ENCODE peak calls at places on chromosomes 5 and 9, in four cellular contexts. One of them, this sample, is unnamed.

GRCh38 chr9:36101916-36102741 is 34.4 kb upstream of the GLIPR2 start:
- DNase-seq in mammary epithelial cell: peak; percentile 97
- DNase-seq in CD4-positive, alpha-beta memory T cell: no peak
- DNase-seq in transverse colon: no peak
- DNase-seq in this sample: peak; percentile 90

GRCh38 chr5:45110399-45110798 is 301.7 kb downstream of the MRPS30 start:
- DNase-seq in CD4-positive, alpha-beta memory T cell: no peak
- DNase-seq in transverse colon: no peak
- DNase-seq in mammary epithelial cell: no peak
- DNase-seq in this sample: no peak

GRCh38 chr5:54090495-54091084 is 219.8 kb downstream of the ARL15 start:
- DNase-seq in mammary epithelial cell: peak; percentile 35
- DNase-seq in CD4-positive, alpha-beta memory T cell: no peak
- DNase-seq in transverse colon: no peak
- DNase-seq in this sample: peak; percentile 89

GRCh38 chr9:101419863-101420262 is 15.7 kb downstream of the ALDOB start:
- DNase-seq in transverse colon: no peak
- DNase-seq in mammary epithelial cell: no peak
- DNase-seq in CD4-positive, alpha-beta memory T cell: no peak
- DNase-seq in this sample: no peak

GRCh38 chr9:114071197-114071795 is 6.8 kb downstream of the AMBP start:
- DNase-seq in CD4-positive, alpha-beta memory T cell: no peak
- DNase-seq in transverse colon: no peak
- DNase-seq in mammary epithelial cell: peak; percentile 9
- DNase-seq in this sample: no peak

GRCh38 chr5:172052454-172053236 is 46.2 kb upstream of the FBXW11 start:
- DNase-seq in transverse colon: peak; percentile 18
- DNase-seq in CD4-positive, alpha-beta memory T cell: no peak
- DNase-seq in mammary epithelial cell: no peak
- DNase-seq in this sample: peak; percentile 20

GRCh38 chr5:174532453-174533126 is 191.8 kb upstream of the MSX2 start:
- DNase-seq in CD4-positive, alpha-beta memory T cell: no peak
- DNase-seq in mammary epithelial cell: peak; percentile 93
- DNase-seq in transverse colon: peak; percentile 77
- DNase-seq in this sample: peak; percentile 96

GRCh38 chr5:139378941-139379361 is 4.1 kb downstream of the SLC23A1 start:
- DNase-seq in mammary epithelial cell: no peak
- DNase-seq in CD4-positive, alpha-beta memory T cell: no peak
- DNase-seq in transverse colon: peak; percentile 2
- DNase-seq in this sample: no peak

GRCh38 chr9:37542895-37543294 is 33.3 kb downstream of the FBXO10 start:
- DNase-seq in transverse colon: no peak
- DNase-seq in CD4-positive, alpha-beta memory T cell: no peak
- DNase-seq in mammary epithelial cell: peak; percentile 88
- DNase-seq in this sample: no peak

GRCh38 chr5:78576376-78576775 is 72.2 kb downstream of the LHFPL2 start:
- DNase-seq in transverse colon: no peak
- DNase-seq in mammary epithelial cell: no peak
- DNase-seq in CD4-positive, alpha-beta memory T cell: no peak
- DNase-seq in this sample: no peak

GRCh38 chr9:133873006-133873780 is 118.9 kb downstream of the VAV2 start:
- DNase-seq in transverse colon: no peak
- DNase-seq in CD4-positive, alpha-beta memory T cell: no peak
- DNase-seq in mammary epithelial cell: peak; percentile 29
- DNase-seq in this sample: peak; percentile 50

GRCh38 chr5:149730620-149731331 is 666 bp downstream of the PPARGC1B start:
- DNase-seq in mammary epithelial cell: peak; percentile 45
- DNase-seq in transverse colon: peak; percentile 68
- DNase-seq in CD4-positive, alpha-beta memory T cell: peak; percentile 42
- DNase-seq in this sample: peak; percentile 56

GRCh38 chr5:67878911-67879310 is 336.6 kb upstream of the PIK3R1 start:
- DNase-seq in transverse colon: no peak
- DNase-seq in mammary epithelial cell: no peak
- DNase-seq in CD4-positive, alpha-beta memory T cell: no peak
- DNase-seq in this sample: peak; percentile 39

GRCh38 chr5:93599427-93600146 is 16.6 kb downstream of the NR2F1 start:
- DNase-seq in CD4-positive, alpha-beta memory T cell: no peak
- DNase-seq in mammary epithelial cell: no peak
- DNase-seq in transverse colon: no peak
- DNase-seq in this sample: no peak

GRCh38 chr9:91034521-91034920 is 232.9 kb downstream of the SYK start:
- DNase-seq in transverse colon: peak; percentile 20
- DNase-seq in mammary epithelial cell: peak; percentile 20
- DNase-seq in CD4-positive, alpha-beta memory T cell: no peak
- DNase-seq in this sample: no peak
- H3K4me1 ChIP-seq in transverse colon: peaks cover 21% of the 10 kb centered on the region
- H3K4me1 ChIP-seq in mammary epithelial cell: peaks cover 6% of the 10 kb centered on the region
- H3K4me1 ChIP-seq in CD4-positive, alpha-beta memory T cell: peaks cover 12% of the 10 kb centered on the region
- H3K4me1 ChIP-seq in this sample: peaks cover 23% of the 10 kb centered on the region

DNA sequence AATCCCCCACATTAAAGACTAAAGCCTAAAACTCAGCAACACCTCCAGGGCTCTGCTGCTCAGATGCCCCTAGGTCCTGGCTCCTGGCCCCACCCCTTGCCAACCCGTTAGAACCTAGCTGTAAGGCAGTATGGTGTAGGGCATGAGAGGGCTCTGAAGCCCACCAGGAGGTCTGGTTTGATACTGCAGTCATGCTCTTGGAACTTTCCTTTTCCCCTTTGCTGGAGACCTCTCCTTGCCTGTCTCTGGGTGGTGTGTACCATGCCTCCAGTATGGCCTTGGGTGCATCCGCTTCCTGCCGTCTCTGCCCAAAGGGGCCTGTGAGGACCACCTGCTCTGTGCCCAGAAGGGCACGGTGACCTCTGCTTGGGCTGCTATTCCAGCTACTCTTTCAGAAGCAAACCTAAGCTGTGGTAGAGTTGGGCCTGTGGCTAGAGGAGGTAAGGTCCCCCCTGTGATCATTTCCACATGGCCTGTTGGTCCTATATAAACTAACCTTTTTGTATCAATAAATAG is 3.5 kb downstream of the TENT4A start:
- DNase-seq in CD4-positive, alpha-beta memory T cell: no peak
- DNase-seq in mammary epithelial cell: no peak
- DNase-seq in transverse colon: no peak
- DNase-seq in this sample: no peak
- H3K4me1 ChIP-seq in CD4-positive, alpha-beta memory T cell: peaks cover 66% of the 10 kb centered on the region
- H3K4me1 ChIP-seq in mammary epithelial cell: peaks cover 24% of the 10 kb centered on the region
- H3K4me1 ChIP-seq in transverse colon: peaks cover 61% of the 10 kb centered on the region
- H3K4me1 ChIP-seq in this sample: peaks cover 63% of the 10 kb centered on the region

GRCh38 chr9:125238915-125239446 is 2.2 kb downstream of the HSPA5 start:
- DNase-seq in transverse colon: no peak
- DNase-seq in CD4-positive, alpha-beta memory T cell: no peak
- DNase-seq in mammary epithelial cell: no peak
- DNase-seq in this sample: no peak

GRCh38 chr9:125238127-125238914 is 2.8 kb downstream of the HSPA5 start:
- DNase-seq in CD4-positive, alpha-beta memory T cell: no peak
- DNase-seq in mammary epithelial cell: no peak
- DNase-seq in transverse colon: no peak
- DNase-seq in this sample: no peak

GRCh38 chr9:125239631-125240597 is 1.2 kb downstream of the HSPA5 start:
- DNase-seq in mammary epithelial cell: no peak
- DNase-seq in CD4-positive, alpha-beta memory T cell: no peak
- DNase-seq in transverse colon: no peak
- DNase-seq in this sample: peak; percentile 15

GRCh38 chr9:125233678-125234077 is 7.5 kb downstream of the HSPA5 start:
- DNase-seq in CD4-positive, alpha-beta memory T cell: no peak
- DNase-seq in transverse colon: no peak
- DNase-seq in mammary epithelial cell: peak; percentile 93
- DNase-seq in this sample: peak; percentile 90

DNA sequence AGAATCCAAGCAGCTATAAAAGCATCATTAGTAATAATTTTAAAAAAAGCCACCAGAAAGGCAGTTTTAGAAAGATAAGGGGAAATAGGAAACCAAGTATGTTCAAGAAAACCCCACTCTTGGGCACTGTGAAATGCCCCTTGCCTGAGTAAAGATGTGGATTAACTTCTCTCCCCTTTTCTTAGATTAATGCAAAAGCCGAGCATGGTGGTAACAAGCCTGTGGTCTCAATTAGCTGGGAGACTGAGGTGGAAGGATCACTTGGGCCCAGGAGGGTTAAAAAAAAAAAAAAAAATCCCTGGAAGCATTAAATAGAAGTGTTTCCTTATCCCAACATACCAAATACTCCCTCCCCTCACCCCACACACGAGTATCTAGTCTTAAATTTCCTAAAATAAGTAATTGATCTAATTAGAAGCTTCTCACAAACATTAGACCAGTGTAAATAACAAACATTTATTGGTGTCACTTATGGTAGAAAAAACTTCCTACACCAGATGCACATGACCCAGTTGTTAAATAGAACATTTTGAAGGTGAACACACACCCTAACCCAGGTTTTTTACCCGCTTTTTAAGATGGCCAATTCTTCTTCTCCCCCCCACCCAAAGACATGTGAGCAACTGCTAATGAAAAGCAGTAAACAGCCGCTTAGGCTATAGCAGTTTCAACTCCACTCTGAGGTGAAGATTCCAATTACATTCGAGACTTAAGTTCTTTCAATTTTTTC is 5.2 kb downstream of the HSPA5 start:
- DNase-seq in mammary epithelial cell: no peak
- DNase-seq in transverse colon: no peak
- DNase-seq in CD4-positive, alpha-beta memory T cell: no peak
- DNase-seq in this sample: no peak
- H3K4me1 ChIP-seq in mammary epithelial cell: peaks cover 20% of the 10 kb centered on the region
- H3K4me1 ChIP-seq in transverse colon: peaks cover 57% of the 10 kb centered on the region
- H3K4me1 ChIP-seq in CD4-positive, alpha-beta memory T cell: peaks cover 55% of the 10 kb centered on the region
- H3K4me1 ChIP-seq in this sample: peaks cover 52% of the 10 kb centered on the region

DNA sequence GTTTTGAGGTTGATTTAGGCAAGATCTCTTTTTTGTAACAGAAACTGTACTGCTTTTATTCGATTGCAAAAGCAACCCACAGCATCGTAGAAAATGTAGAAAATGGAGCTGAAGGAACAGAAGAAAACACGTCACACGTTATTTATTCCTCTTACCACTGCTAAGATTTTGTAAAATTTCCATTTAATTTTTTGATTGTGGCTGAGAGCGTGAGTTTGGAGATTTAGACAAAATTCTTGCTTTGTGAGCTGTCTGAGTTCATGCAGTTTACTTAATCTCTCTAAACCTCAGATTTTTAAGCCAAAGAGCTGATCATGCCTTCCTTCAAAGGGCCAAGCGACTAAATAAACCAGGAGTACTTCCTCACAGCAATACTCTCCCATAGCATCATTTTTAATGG is 24.8 kb downstream of the DPYSL3 start:
- DNase-seq in transverse colon: no peak
- DNase-seq in mammary epithelial cell: no peak
- DNase-seq in CD4-positive, alpha-beta memory T cell: no peak
- DNase-seq in this sample: peak; percentile 69
- H3K4me1 ChIP-seq in transverse colon: peaks cover 32% of the 10 kb centered on the region
- H3K4me1 ChIP-seq in mammary epithelial cell: no peaks in the 10 kb centered on the region
- H3K4me1 ChIP-seq in CD4-positive, alpha-beta memory T cell: no peaks in the 10 kb centered on the region
- H3K4me1 ChIP-seq in this sample: peaks cover 37% of the 10 kb centered on the region

GRCh38 chr9:33032865-33033264 is 7.8 kb downstream of the DNAJA1 start:
- DNase-seq in transverse colon: no peak
- DNase-seq in CD4-positive, alpha-beta memory T cell: no peak
- DNase-seq in mammary epithelial cell: no peak
- DNase-seq in this sample: no peak
- H3K4me1 ChIP-seq in transverse colon: peaks cover 24% of the 10 kb centered on the region
- H3K4me1 ChIP-seq in CD4-positive, alpha-beta memory T cell: peaks cover 52% of the 10 kb centered on the region
- H3K4me1 ChIP-seq in mammary epithelial cell: peaks cover 17% of the 10 kb centered on the region
- H3K4me1 ChIP-seq in this sample: peaks cover 34% of the 10 kb centered on the region